ENCODE peak calls at places on chromosomes 13 and 19, in four cellular contexts. One of them, this sample, is unnamed.
A peak's percentile ranks its signal among the peaks of the same experiment; 100 is the strongest.

GRCh38 chr13:106263801-106264200 is 271.7 kb downstream of the EFNB2 start:
- DNase-seq in heart right ventricle: no peak
- DNase-seq in CD8-positive, alpha-beta T cell: no peak
- DNase-seq in brain microvascular endothelial cell: no peak
- DNase-seq in this sample: no peak

GRCh38 chr19:751501-752341 is 809 bp downstream of the MISP start:
- DNase-seq in heart right ventricle: no peak
- DNase-seq in CD8-positive, alpha-beta T cell: no peak
- DNase-seq in brain microvascular endothelial cell: peak; percentile 85
- DNase-seq in this sample: peak; percentile 86

GRCh38 chr13:102974574-102975195 is 91.5 kb downstream of the SLC10A2 start:
- DNase-seq in heart right ventricle: no peak
- DNase-seq in CD8-positive, alpha-beta T cell: no peak
- DNase-seq in brain microvascular endothelial cell: no peak
- DNase-seq in this sample: no peak

GRCh38 chr13:33794576-33794975 is 23.4 kb upstream of the RFC3 start:
- DNase-seq in heart right ventricle: no peak
- DNase-seq in CD8-positive, alpha-beta T cell: no peak
- DNase-seq in brain microvascular endothelial cell: no peak
- DNase-seq in this sample: no peak

GRCh38 chr19:8557637-8558238 is 19.5 kb downstream of the MYO1F start:
- DNase-seq in heart right ventricle: no peak
- DNase-seq in CD8-positive, alpha-beta T cell: no peak
- DNase-seq in brain microvascular endothelial cell: no peak
- DNase-seq in this sample: no peak

GRCh38 chr13:73173160-73173905 is 114.5 kb downstream of the KLF5 start:
- DNase-seq in heart right ventricle: no peak
- DNase-seq in CD8-positive, alpha-beta T cell: no peak
- DNase-seq in brain microvascular endothelial cell: no peak
- DNase-seq in this sample: no peak

GRCh38 chr13:43054803-43055802 is 31.7 kb downstream of the DNAJC15 start:
- DNase-seq in heart right ventricle: peak; percentile 29
- DNase-seq in CD8-positive, alpha-beta T cell: no peak
- DNase-seq in brain microvascular endothelial cell: peak; percentile 84
- DNase-seq in this sample: peak; percentile 54

GRCh38 chr13:77820431-77821149 is 98.0 kb downstream of the EDNRB start:
- DNase-seq in heart right ventricle: no peak
- DNase-seq in CD8-positive, alpha-beta T cell: no peak
- DNase-seq in brain microvascular endothelial cell: no peak
- DNase-seq in this sample: no peak

GRCh38 chr13:21749410-21749809 is 78.5 kb downstream of the FGF9 start:
- DNase-seq in heart right ventricle: no peak
- DNase-seq in CD8-positive, alpha-beta T cell: no peak
- DNase-seq in brain microvascular endothelial cell: no peak
- DNase-seq in this sample: peak; percentile 64

GRCh38 chr13:27158335-27158734 is 13.3 kb downstream of the USP12 start:
- DNase-seq in heart right ventricle: no peak
- DNase-seq in CD8-positive, alpha-beta T cell: no peak
- DNase-seq in brain microvascular endothelial cell: no peak
- DNase-seq in this sample: no peak

GRCh38 chr13:27161423-27161822 is 10.2 kb downstream of the USP12 start:
- DNase-seq in heart right ventricle: no peak
- DNase-seq in CD8-positive, alpha-beta T cell: no peak
- DNase-seq in brain microvascular endothelial cell: no peak
- DNase-seq in this sample: no peak

GRCh38 chr13:27160657-27161174 is 10.9 kb downstream of the USP12 start:
- DNase-seq in heart right ventricle: no peak
- DNase-seq in CD8-positive, alpha-beta T cell: no peak
- DNase-seq in brain microvascular endothelial cell: no peak
- DNase-seq in this sample: no peak

GRCh38 chr13:27159806-27160563 is 11.6 kb downstream of the USP12 start:
- DNase-seq in heart right ventricle: no peak
- DNase-seq in CD8-positive, alpha-beta T cell: no peak
- DNase-seq in brain microvascular endothelial cell: no peak
- DNase-seq in this sample: no peak

DNA sequence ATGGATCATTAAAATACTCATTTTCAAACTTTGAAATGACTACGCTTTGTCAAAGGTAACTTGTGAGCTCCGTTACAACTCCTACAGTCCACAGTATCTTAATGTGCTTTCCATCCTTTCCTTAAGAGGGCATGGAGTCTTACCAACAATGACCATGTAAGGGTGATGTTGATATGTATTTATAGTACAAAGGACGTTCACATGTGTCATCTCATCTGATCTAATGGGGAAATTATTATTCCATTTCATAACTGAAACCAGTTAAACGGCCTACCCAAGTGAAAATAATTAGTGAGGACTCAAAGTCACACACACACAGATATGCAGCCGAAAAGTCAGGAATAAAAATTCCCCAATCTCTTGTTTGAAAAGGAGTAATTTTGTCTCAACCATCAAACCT is 9.6 kb downstream of the USP12 start:
- DNase-seq in heart right ventricle: no peak
- DNase-seq in CD8-positive, alpha-beta T cell: no peak
- DNase-seq in brain microvascular endothelial cell: no peak
- DNase-seq in this sample: no peak
- H3K27ac ChIP-seq in heart right ventricle: no peak overlapping the region
- H3K27ac ChIP-seq in CD8-positive, alpha-beta T cell: no peak overlapping the region
- H3K27ac ChIP-seq in brain microvascular endothelial cell: no peak overlapping the region
- H3K27ac ChIP-seq in this sample: no peak overlapping the region

GRCh38 chr19:51887522-51888498 is at the start of gene ZNF577:
- DNase-seq in heart right ventricle: peak; percentile 96
- DNase-seq in CD8-positive, alpha-beta T cell: peak; percentile 49
- DNase-seq in brain microvascular endothelial cell: peak; percentile 91
- DNase-seq in this sample: peak; percentile 66
- H3K27ac ChIP-seq in heart right ventricle: peak within 1 kb of the TSS; percentile 81
- H3K27ac ChIP-seq in CD8-positive, alpha-beta T cell: no peak within 1 kb of the TSS
- H3K27ac ChIP-seq in brain microvascular endothelial cell: peak within 1 kb of the TSS; percentile 15
- H3K27ac ChIP-seq in this sample: peak within 1 kb of the TSS; percentile 73

DNA sequence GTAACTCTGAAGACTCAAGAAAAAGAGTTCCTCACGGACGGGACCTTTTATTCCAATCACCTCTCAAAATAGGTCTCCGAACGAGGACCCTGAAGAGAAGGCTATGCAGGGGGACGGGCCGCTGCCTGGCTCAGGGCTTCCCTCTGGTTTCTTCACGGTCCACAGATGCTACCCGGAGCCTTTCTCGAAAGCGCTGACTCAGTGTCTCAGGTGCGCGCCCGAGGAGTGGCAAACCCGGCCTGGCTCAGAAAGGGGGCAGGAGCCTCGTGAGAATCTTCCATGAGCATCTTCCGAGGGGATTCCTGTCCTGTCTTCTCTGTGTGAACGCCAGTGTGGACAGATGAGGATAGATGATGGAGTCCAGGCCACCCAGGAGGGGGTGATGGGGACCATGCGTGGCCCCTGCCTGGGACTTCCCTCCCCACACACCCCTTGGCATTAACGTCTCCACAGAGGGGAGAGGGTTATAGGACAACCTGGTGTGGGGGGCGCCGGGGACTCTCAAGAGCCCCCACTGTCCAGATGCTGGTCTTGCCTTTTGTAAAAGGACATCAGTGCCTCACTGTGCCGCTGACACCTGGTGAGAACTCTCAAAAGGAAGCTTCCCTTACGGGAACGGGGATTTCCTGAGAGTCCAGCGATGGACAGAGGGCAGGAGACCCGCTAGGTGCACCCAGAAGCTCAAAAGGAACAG is 16.5 kb downstream of the LSM4 start:
- DNase-seq in heart right ventricle: no peak
- DNase-seq in CD8-positive, alpha-beta T cell: no peak
- DNase-seq in brain microvascular endothelial cell: no peak
- DNase-seq in this sample: no peak
- H3K27ac ChIP-seq in heart right ventricle: peak overlapping the region; percentile 100
- H3K27ac ChIP-seq in CD8-positive, alpha-beta T cell: peak overlapping the region; percentile 91
- H3K27ac ChIP-seq in brain microvascular endothelial cell: no peak overlapping the region
- H3K27ac ChIP-seq in this sample: no peak overlapping the region

DNA sequence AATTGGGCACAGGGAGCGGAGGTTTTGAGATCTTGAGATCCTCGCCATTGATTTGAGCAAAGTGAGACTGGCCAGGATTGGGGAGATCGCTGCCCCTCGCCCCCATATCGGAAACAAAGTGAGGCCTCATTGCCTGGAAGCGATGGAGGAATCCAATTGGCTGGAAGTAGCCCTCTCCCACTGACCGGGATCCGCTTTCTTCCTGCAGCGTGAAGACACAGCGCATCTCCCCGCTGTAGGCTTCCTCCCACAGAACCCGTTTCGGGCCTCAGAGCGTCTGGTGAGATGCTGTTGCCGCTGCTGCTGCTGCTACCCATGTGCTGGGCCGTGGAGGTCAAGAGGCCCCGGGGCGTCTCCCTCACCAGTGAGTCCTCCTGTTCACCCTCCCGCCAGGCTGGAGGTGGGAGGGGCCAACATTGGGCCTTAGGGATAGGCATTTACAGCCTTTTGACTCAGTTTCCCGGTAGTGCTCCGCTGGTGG is 438 bp downstream of the PRKCSH start:
- DNase-seq in heart right ventricle: no peak
- DNase-seq in CD8-positive, alpha-beta T cell: no peak
- DNase-seq in brain microvascular endothelial cell: no peak
- DNase-seq in this sample: no peak
- H3K27ac ChIP-seq in heart right ventricle: peak overlapping the region; percentile 86
- H3K27ac ChIP-seq in CD8-positive, alpha-beta T cell: peak overlapping the region; percentile 77
- H3K27ac ChIP-seq in brain microvascular endothelial cell: peak overlapping the region; percentile 81
- H3K27ac ChIP-seq in this sample: peak overlapping the region; percentile 26

DNA sequence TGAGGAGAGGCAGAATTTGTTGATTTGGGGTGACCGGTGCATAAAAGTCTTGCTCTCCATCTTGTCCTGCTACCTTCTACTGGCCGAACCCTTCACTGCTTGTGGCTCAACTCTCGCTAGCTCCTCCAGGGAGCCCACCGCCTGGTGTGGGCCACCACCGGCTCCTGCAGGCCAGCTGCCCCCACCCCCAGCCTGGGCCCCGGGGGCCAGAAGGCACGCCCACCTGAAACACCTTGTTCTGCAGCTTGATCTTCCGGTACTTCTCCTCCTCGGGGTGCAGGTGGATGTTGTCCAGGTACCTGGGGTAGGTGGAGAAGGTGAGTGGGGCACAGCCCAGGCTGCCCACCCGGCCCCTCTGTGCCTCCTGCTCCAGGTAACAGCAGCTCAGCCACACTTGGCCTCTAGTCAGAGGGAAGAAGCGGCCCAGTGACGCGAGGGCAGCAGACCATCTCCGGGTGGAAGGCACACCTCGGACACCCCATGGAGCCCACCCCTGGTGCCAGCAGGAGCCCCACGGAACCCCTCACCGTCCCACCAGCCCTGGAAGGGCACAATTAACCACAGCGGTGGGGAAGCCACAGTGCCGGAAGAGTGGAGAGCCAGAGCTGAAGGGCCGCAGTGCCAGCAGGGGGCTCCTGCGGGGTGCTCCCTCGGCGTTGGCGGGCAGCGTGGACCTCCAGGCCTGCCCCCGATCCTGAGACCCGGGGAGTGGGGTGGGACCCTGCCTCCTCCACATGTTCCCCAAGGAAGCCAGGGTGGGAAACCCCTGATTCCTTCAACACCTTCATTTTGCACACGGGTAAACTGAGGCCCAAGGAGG is 10.1 kb downstream of the UBXN6 start:
- DNase-seq in heart right ventricle: no peak
- DNase-seq in CD8-positive, alpha-beta T cell: no peak
- DNase-seq in brain microvascular endothelial cell: no peak
- DNase-seq in this sample: no peak
- H3K27ac ChIP-seq in heart right ventricle: no peak overlapping the region
- H3K27ac ChIP-seq in CD8-positive, alpha-beta T cell: no peak overlapping the region
- H3K27ac ChIP-seq in brain microvascular endothelial cell: no peak overlapping the region
- H3K27ac ChIP-seq in this sample: no peak overlapping the region

DNA sequence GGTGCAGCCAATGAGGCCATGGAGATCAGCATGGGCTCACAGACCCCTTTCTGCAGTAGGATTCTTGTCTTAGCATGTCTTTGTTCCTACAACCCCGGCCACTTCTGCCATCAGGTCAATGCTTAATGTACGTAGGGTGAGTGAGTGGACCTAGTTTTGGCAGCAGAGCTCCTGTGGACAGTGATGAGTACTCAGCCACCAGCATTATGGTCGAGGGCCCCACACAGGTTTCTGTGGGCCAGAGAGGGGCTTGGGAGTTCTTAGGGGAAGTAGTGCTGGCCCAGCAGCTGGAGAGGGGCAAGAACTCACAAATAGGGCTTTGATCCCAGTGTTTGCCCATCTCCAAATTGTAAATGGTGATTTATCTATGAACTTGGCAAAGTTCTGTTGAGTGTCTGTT is 184.9 kb downstream of the MTUS2 start:
- DNase-seq in heart right ventricle: no peak
- DNase-seq in CD8-positive, alpha-beta T cell: no peak
- DNase-seq in brain microvascular endothelial cell: no peak
- DNase-seq in this sample: no peak
- H3K27ac ChIP-seq in heart right ventricle: no peak overlapping the region
- H3K27ac ChIP-seq in CD8-positive, alpha-beta T cell: no peak overlapping the region
- H3K27ac ChIP-seq in brain microvascular endothelial cell: no peak overlapping the region
- H3K27ac ChIP-seq in this sample: no peak overlapping the region